ENCODE peak calls at places on chromosomes 7 and 10, in ten cellular contexts. One of them, this sample, is unnamed.

GRCh38 chr7:10720042-10720441 is 253.6 kb upstream of the PHF14 start:
- DNase-seq in A549: peak
- DNase-seq in K562: no peak
- DNase-seq in Peyer's patch: no peak
- DNase-seq in uterus: no peak
- DNase-seq in ovary: no peak
- DNase-seq in stomach: no peak
- DNase-seq in IMR-90: no peak
- DNase-seq in gastrocnemius medialis: no peak
- DNase-seq in NB4: no peak
- DNase-seq in this sample: no peak

GRCh38 chr10:126119591-126119990 is 223.2 kb downstream of the FANK1 start:
- DNase-seq in A549: peak
- DNase-seq in K562: no peak
- DNase-seq in Peyer's patch: no peak
- DNase-seq in uterus: no peak
- DNase-seq in ovary: no peak
- DNase-seq in stomach: no peak
- DNase-seq in IMR-90: peak
- DNase-seq in gastrocnemius medialis: no peak
- DNase-seq in NB4: no peak
- DNase-seq in this sample: no peak

GRCh38 chr10:52004342-52004949 is 305.1 kb upstream of the CSTF2T start:
- DNase-seq in A549: peak
- DNase-seq in K562: peak
- DNase-seq in Peyer's patch: no peak
- DNase-seq in uterus: no peak
- DNase-seq in ovary: no peak
- DNase-seq in stomach: no peak
- DNase-seq in IMR-90: peak
- DNase-seq in gastrocnemius medialis: no peak
- DNase-seq in NB4: peak
- DNase-seq in this sample: peak

GRCh38 chr10:42951486-42952251 is 125.2 kb upstream of the RET start:
- DNase-seq in A549: no peak
- DNase-seq in K562: no peak
- DNase-seq in Peyer's patch: peak
- DNase-seq in uterus: no peak
- DNase-seq in ovary: no peak
- DNase-seq in stomach: peak
- DNase-seq in IMR-90: no peak
- DNase-seq in gastrocnemius medialis: no peak
- DNase-seq in NB4: no peak
- DNase-seq in this sample: no peak

GRCh38 chr10:49001402-49001801 is 61.8 kb upstream of the LRRC18 start:
- DNase-seq in A549: peak
- DNase-seq in K562: peak
- DNase-seq in Peyer's patch: no peak
- DNase-seq in uterus: no peak
- DNase-seq in ovary: no peak
- DNase-seq in stomach: no peak
- DNase-seq in IMR-90: no peak
- DNase-seq in gastrocnemius medialis: no peak
- DNase-seq in NB4: no peak
- DNase-seq in this sample: no peak

GRCh38 chr7:158973440-158973839 is 117.1 kb downstream of the DYNC2I1 start:
- DNase-seq in A549: peak
- DNase-seq in K562: peak
- DNase-seq in Peyer's patch: no peak
- DNase-seq in uterus: no peak
- DNase-seq in ovary: no peak
- DNase-seq in stomach: peak
- DNase-seq in IMR-90: no peak
- DNase-seq in gastrocnemius medialis: no peak
- DNase-seq in NB4: no peak
- DNase-seq in this sample: no peak

GRCh38 chr7:106770191-106770590 is 94.9 kb upstream of the PIK3CG start:
- DNase-seq in A549: peak
- DNase-seq in K562: no peak
- DNase-seq in Peyer's patch: no peak
- DNase-seq in uterus: no peak
- DNase-seq in ovary: no peak
- DNase-seq in stomach: no peak
- DNase-seq in IMR-90: peak
- DNase-seq in gastrocnemius medialis: no peak
- DNase-seq in NB4: no peak
- DNase-seq in this sample: no peak

GRCh38 chr7:76089865-76090495 is 42.1 kb downstream of the MDH2 start:
- DNase-seq in A549: no peak
- DNase-seq in K562: no peak
- DNase-seq in Peyer's patch: no peak
- DNase-seq in uterus: no peak
- DNase-seq in ovary: no peak
- DNase-seq in stomach: peak
- DNase-seq in IMR-90: no peak
- DNase-seq in gastrocnemius medialis: no peak
- DNase-seq in NB4: no peak
- DNase-seq in this sample: no peak

GRCh38 chr7:27112960-27113949 is 10.8 kb upstream of the HOXA2 start:
- DNase-seq in A549: peak
- DNase-seq in K562: no peak
- DNase-seq in Peyer's patch: no peak
- DNase-seq in uterus: peak
- DNase-seq in ovary: peak
- DNase-seq in stomach: no peak
- DNase-seq in IMR-90: peak
- DNase-seq in gastrocnemius medialis: no peak
- DNase-seq in NB4: no peak
- DNase-seq in this sample: peak

GRCh38 chr7:140417456-140418155 is 13.7 kb downstream of the RAB19 start:
- DNase-seq in A549: no peak
- DNase-seq in K562: no peak
- DNase-seq in Peyer's patch: no peak
- DNase-seq in uterus: no peak
- DNase-seq in ovary: no peak
- DNase-seq in stomach: no peak
- DNase-seq in IMR-90: no peak
- DNase-seq in gastrocnemius medialis: no peak
- DNase-seq in NB4: no peak
- DNase-seq in this sample: no peak

GRCh38 chr10:62687230-62687748 is 117.2 kb upstream of the ADO start:
- DNase-seq in A549: peak
- DNase-seq in K562: no peak
- DNase-seq in Peyer's patch: no peak
- DNase-seq in uterus: no peak
- DNase-seq in ovary: no peak
- DNase-seq in stomach: no peak
- DNase-seq in IMR-90: peak
- DNase-seq in gastrocnemius medialis: no peak
- DNase-seq in NB4: peak
- DNase-seq in this sample: peak

GRCh38 chr7:133980794-133981193 is 146.3 kb upstream of the LRGUK start:
- DNase-seq in A549: no peak
- DNase-seq in K562: no peak
- DNase-seq in Peyer's patch: no peak
- DNase-seq in uterus: no peak
- DNase-seq in ovary: no peak
- DNase-seq in stomach: no peak
- DNase-seq in IMR-90: no peak
- DNase-seq in gastrocnemius medialis: no peak
- DNase-seq in NB4: no peak
- DNase-seq in this sample: no peak

GRCh38 chr7:74097937-74098614 is 14.5 kb downstream of the LIMK1 start:
- DNase-seq in A549: peak
- DNase-seq in K562: no peak
- DNase-seq in Peyer's patch: no peak
- DNase-seq in uterus: peak
- DNase-seq in ovary: no peak
- DNase-seq in stomach: peak
- DNase-seq in IMR-90: peak
- DNase-seq in gastrocnemius medialis: peak
- DNase-seq in NB4: no peak
- DNase-seq in this sample: peak

GRCh38 chr10:30455816-30456215 is 21.8 kb downstream of the MAP3K8 start:
- DNase-seq in A549: no peak
- DNase-seq in K562: no peak
- DNase-seq in Peyer's patch: peak
- DNase-seq in uterus: no peak
- DNase-seq in ovary: peak
- DNase-seq in stomach: no peak
- DNase-seq in IMR-90: no peak
- DNase-seq in gastrocnemius medialis: no peak
- DNase-seq in NB4: no peak
- DNase-seq in this sample: no peak

GRCh38 chr7:10579561-10579960 is 394.1 kb upstream of the PHF14 start:
- DNase-seq in A549: no peak
- DNase-seq in K562: no peak
- DNase-seq in Peyer's patch: no peak
- DNase-seq in uterus: no peak
- DNase-seq in ovary: no peak
- DNase-seq in stomach: no peak
- DNase-seq in IMR-90: no peak
- DNase-seq in gastrocnemius medialis: no peak
- DNase-seq in NB4: no peak
- DNase-seq in this sample: no peak

GRCh38 chr10:71213127-71213616 is 802 bp downstream of the UNC5B start:
- DNase-seq in A549: peak
- DNase-seq in K562: no peak
- DNase-seq in Peyer's patch: peak
- DNase-seq in uterus: peak
- DNase-seq in ovary: peak
- DNase-seq in stomach: peak
- DNase-seq in IMR-90: peak
- DNase-seq in gastrocnemius medialis: no peak
- DNase-seq in NB4: peak
- DNase-seq in this sample: peak
- TF ChIP-seq POLR2A in A549: no peak
- TF ChIP-seq POLR2A in K562: no peak
- TF ChIP-seq POLR2A in Peyer's patch: peak
- TF ChIP-seq POLR2A in uterus: peak
- TF ChIP-seq POLR2A in ovary: no peak
- TF ChIP-seq POLR2A in stomach: no peak
- TF ChIP-seq POLR2A in IMR-90: no peak
- TF ChIP-seq POLR2A in gastrocnemius medialis: no peak
- TF ChIP-seq POLR2A in NB4: no peak
- TF ChIP-seq POLR2A in this sample: no peak

GRCh38 chr10:71771821-71772617 is 1.3 kb downstream of the VSIR start:
- DNase-seq in A549: peak
- DNase-seq in K562: peak
- DNase-seq in Peyer's patch: no peak
- DNase-seq in uterus: peak
- DNase-seq in ovary: peak
- DNase-seq in stomach: peak
- DNase-seq in IMR-90: peak
- DNase-seq in gastrocnemius medialis: no peak
- DNase-seq in NB4: peak
- DNase-seq in this sample: peak
- TF ChIP-seq POLR2A in A549: no peak
- TF ChIP-seq POLR2A in K562: no peak
- TF ChIP-seq POLR2A in Peyer's patch: peak
- TF ChIP-seq POLR2A in uterus: peak
- TF ChIP-seq POLR2A in ovary: peak
- TF ChIP-seq POLR2A in stomach: no peak
- TF ChIP-seq POLR2A in IMR-90: no peak
- TF ChIP-seq POLR2A in gastrocnemius medialis: peak
- TF ChIP-seq POLR2A in NB4: no peak
- TF ChIP-seq POLR2A in this sample: no peak

GRCh38 chr10:47401874-47402645 is 18.0 kb upstream of the ZNF488 start:
- DNase-seq in A549: no peak
- DNase-seq in K562: no peak
- DNase-seq in Peyer's patch: no peak
- DNase-seq in uterus: no peak
- DNase-seq in ovary: no peak
- DNase-seq in stomach: no peak
- DNase-seq in IMR-90: no peak
- DNase-seq in gastrocnemius medialis: no peak
- DNase-seq in NB4: no peak
- DNase-seq in this sample: no peak

GRCh38 chr10:47404446-47404845 is 20.4 kb upstream of the ZNF488 start:
- DNase-seq in A549: no peak
- DNase-seq in K562: no peak
- DNase-seq in Peyer's patch: no peak
- DNase-seq in uterus: no peak
- DNase-seq in ovary: no peak
- DNase-seq in stomach: no peak
- DNase-seq in IMR-90: no peak
- DNase-seq in gastrocnemius medialis: no peak
- DNase-seq in NB4: no peak
- DNase-seq in this sample: no peak

GRCh38 chr10:47401210-47401609 is 17.1 kb upstream of the ZNF488 start:
- DNase-seq in A549: no peak
- DNase-seq in K562: no peak
- DNase-seq in Peyer's patch: no peak
- DNase-seq in uterus: no peak
- DNase-seq in ovary: no peak
- DNase-seq in stomach: no peak
- DNase-seq in IMR-90: no peak
- DNase-seq in gastrocnemius medialis: no peak
- DNase-seq in NB4: no peak
- DNase-seq in this sample: no peak

GRCh38 chr10:47403401-47404318 is 19.6 kb upstream of the ZNF488 start:
- DNase-seq in A549: peak
- DNase-seq in K562: no peak
- DNase-seq in Peyer's patch: no peak
- DNase-seq in uterus: no peak
- DNase-seq in ovary: no peak
- DNase-seq in stomach: no peak
- DNase-seq in IMR-90: peak
- DNase-seq in gastrocnemius medialis: no peak
- DNase-seq in NB4: peak
- DNase-seq in this sample: no peak

GRCh38 chr10:47402681-47403301 is 18.7 kb upstream of the ZNF488 start:
- DNase-seq in A549: peak
- DNase-seq in K562: no peak
- DNase-seq in Peyer's patch: no peak
- DNase-seq in uterus: peak
- DNase-seq in ovary: peak
- DNase-seq in stomach: no peak
- DNase-seq in IMR-90: peak
- DNase-seq in gastrocnemius medialis: no peak
- DNase-seq in NB4: no peak
- DNase-seq in this sample: peak
- TF ChIP-seq POLR2A in A549: no peak
- TF ChIP-seq POLR2A in K562: no peak
- TF ChIP-seq POLR2A in Peyer's patch: no peak
- TF ChIP-seq POLR2A in uterus: no peak
- TF ChIP-seq POLR2A in ovary: no peak
- TF ChIP-seq POLR2A in stomach: no peak
- TF ChIP-seq POLR2A in IMR-90: no peak
- TF ChIP-seq POLR2A in gastrocnemius medialis: no peak
- TF ChIP-seq POLR2A in NB4: no peak
- TF ChIP-seq POLR2A in this sample: peak

DNA sequence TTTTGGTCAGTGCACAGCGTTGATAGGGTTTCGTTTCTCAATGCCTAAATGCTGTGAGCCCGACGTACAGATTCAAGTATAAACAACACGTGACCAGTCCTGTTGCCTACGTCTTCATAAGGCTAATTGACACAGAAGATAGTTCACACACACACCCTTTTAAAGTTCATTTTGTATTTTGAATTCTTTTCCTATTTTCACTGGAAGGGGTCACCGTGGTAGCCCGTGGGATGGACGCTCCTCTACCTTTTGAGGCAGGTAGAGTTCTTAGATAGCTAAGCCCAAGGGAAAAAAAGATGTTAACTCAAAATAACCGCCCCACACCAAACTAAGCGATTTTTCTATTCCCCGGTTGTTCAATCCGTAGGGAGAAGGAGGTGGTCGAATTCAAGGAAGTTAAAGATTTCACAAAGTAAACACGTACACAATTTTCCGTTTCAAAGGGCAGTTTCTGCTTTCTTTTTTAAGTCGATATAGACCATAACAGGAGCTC is 961 bp downstream of the KBTBD2 start:
- DNase-seq in A549: peak
- DNase-seq in K562: no peak
- DNase-seq in Peyer's patch: peak
- DNase-seq in uterus: peak
- DNase-seq in ovary: no peak
- DNase-seq in stomach: no peak
- DNase-seq in IMR-90: peak
- DNase-seq in gastrocnemius medialis: peak
- DNase-seq in NB4: peak
- DNase-seq in this sample: no peak
- TF ChIP-seq POLR2A in A549: no peak
- TF ChIP-seq POLR2A in K562: peak
- TF ChIP-seq POLR2A in Peyer's patch: peak
- TF ChIP-seq POLR2A in uterus: no peak
- TF ChIP-seq POLR2A in ovary: no peak
- TF ChIP-seq POLR2A in stomach: no peak
- TF ChIP-seq POLR2A in IMR-90: peak
- TF ChIP-seq POLR2A in gastrocnemius medialis: peak
- TF ChIP-seq POLR2A in NB4: no peak
- TF ChIP-seq POLR2A in this sample: no peak